ENCODE peak calls at places on chromosomes 6 and 20, in six cellular contexts. A, Q, E, L, F and Z are unnamed samples.
A peak's percentile ranks its signal among the peaks of the same experiment; 100 is the strongest.

GRCh38 chr20:50572922-50573777 is 63.0 kb downstream of the PTPN1 start:
- DNase-seq in Q (no peak), E (no peak), L (no peak), A (no peak), F (no peak), Z (peak; percentile 81)

GRCh38 chr6:29502597-29502996 is 14.8 kb upstream of the MAS1L start:
- DNase-seq in Q (peak; percentile 3), L (no peak), E (no peak), F (no peak), A (no peak), Z (no peak)

GRCh38 chr20:61170921-61171320 is 81.1 kb upstream of the CDH4 start:
- DNase-seq in L (no peak), Q (no peak), F (no peak), E (no peak), A (no peak), Z (no peak)

GRCh38 chr6:91142154-91142553 is 555.3 kb upstream of the MAP3K7 start:
- DNase-seq in E (no peak), L (no peak), Q (no peak), A (no peak), F (no peak), Z (no peak)

GRCh38 chr6:151186931-151187330 is 52.8 kb upstream of the AKAP12 start:
- DNase-seq in L (no peak), E (no peak), Q (no peak), F (no peak), A (no peak), Z (no peak)

GRCh38 chr6:41504526-41505021 is 41.6 kb upstream of the FOXP4 start:
- DNase-seq in Q (no peak), L (no peak), F (no peak), E (peak; percentile 43), A (no peak), Z (peak; percentile 23)

GRCh38 chr6:108127826-108128225 is 38.0 kb upstream of the NR2E1 start:
- DNase-seq in E (no peak), A (no peak), F (peak; percentile 67), Q (peak; percentile 46), L (no peak), Z (no peak)

GRCh38 chr6:56693246-56693607 is 50.5 kb upstream of the DST start:
- DNase-seq in E (no peak), L (no peak), F (peak; percentile 94), Q (peak; percentile 67), A (no peak), Z (peak; percentile 87)

GRCh38 chr6:54431466-54431865 is 123.2 kb downstream of the TINAG start:
- DNase-seq in A (no peak), Q (no peak), E (no peak), F (no peak), L (no peak), Z (peak; percentile 43)

GRCh38 chr6:158718431-158719126 is 68.7 kb downstream of the SYTL3 start:
- DNase-seq in F (peak; percentile 19), Q (peak; percentile 83), L (peak; percentile 91), E (peak; percentile 87), A (peak; percentile 56), Z (no peak)

GRCh38 chr20:43940518-43941225 is 26.0 kb downstream of the TOX2 start:
- DNase-seq in F (no peak), E (no peak), L (no peak), A (no peak), Q (no peak), Z (no peak)

GRCh38 chr6:56840467-56841371 is 114.2 kb upstream of the BEND6 start:
- DNase-seq in A (no peak), L (no peak), Q (peak; percentile 42), E (peak; percentile 44), F (peak; percentile 74), Z (peak; percentile 83)

GRCh38 chr6:35486005-35486925 is 10.6 kb downstream of the TEAD3 start:
- DNase-seq in A (no peak), Q (peak; percentile 96), F (peak; percentile 60), E (peak; percentile 93), L (peak; percentile 92), Z (no peak)

GRCh38 chr6:161094904-161095440 is 103.4 kb downstream of the MAP3K4 start:
- DNase-seq in L (no peak), Q (no peak), F (no peak), A (no peak), E (no peak), Z (no peak)

GRCh38 chr6:99603421-99604160 is 3.0 kb upstream of the PRDM13 start:
- DNase-seq in L (peak; percentile 80), E (peak; percentile 86), Q (peak; percentile 46), F (no peak), A (peak; percentile 73), Z (peak; percentile 8)

GRCh38 chr20:46954490-46955038 is 59.9 kb downstream of the EYA2 start:
- DNase-seq in A (no peak), Q (peak; percentile 94), E (no peak), F (peak; percentile 82), L (no peak), Z (peak; percentile 99)

GRCh38 chr6:14462135-14462905 is 344.7 kb downstream of the CD83 start:
- DNase-seq in F (no peak), A (no peak), E (no peak), Q (no peak), L (no peak), Z (no peak)

GRCh38 chr6:126888727-126889725 is 229.4 kb upstream of the RSPO3 start:
- DNase-seq in F (no peak), E (peak; percentile 89), L (no peak), A (no peak), Q (no peak), Z (no peak)

GRCh38 chr6:126890055-126890454 is 228.4 kb upstream of the RSPO3 start:
- DNase-seq in A (no peak), Q (no peak), E (no peak), F (no peak), L (no peak), Z (no peak)

GRCh38 chr6:126886106-126886505 is 232.4 kb upstream of the RSPO3 start:
- DNase-seq in E (no peak), A (no peak), L (no peak), F (peak; percentile 43), Q (no peak), Z (no peak)

DNA sequence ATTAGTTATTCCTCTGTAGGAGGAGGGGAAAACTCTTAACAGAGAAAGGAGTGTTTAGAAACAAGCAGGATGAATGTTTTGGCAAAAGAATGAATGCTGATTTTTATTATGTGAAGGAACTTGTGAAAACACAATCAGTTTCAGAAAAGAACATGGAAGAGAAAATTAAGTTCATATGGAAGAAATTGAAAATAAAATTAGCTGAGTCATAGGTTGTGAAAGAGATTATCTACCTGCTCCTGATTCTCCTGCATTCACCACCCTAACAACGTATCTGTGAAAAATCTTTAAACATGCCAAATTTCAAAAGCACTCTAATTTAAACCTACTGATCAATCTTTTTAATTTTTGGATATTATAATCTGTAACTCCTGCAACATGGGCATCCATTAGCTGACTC is 227.3 kb upstream of the RSPO3 start:
- DNase-seq in Q (no peak), A (no peak), E (no peak), L (no peak), F (no peak), Z (no peak)
- H2BK5ac ChIP-seq in Q (no peak overlapping the region), A (no peak overlapping the region), E (no peak overlapping the region), L (no peak overlapping the region), F (no peak overlapping the region), Z (no peak overlapping the region)

DNA sequence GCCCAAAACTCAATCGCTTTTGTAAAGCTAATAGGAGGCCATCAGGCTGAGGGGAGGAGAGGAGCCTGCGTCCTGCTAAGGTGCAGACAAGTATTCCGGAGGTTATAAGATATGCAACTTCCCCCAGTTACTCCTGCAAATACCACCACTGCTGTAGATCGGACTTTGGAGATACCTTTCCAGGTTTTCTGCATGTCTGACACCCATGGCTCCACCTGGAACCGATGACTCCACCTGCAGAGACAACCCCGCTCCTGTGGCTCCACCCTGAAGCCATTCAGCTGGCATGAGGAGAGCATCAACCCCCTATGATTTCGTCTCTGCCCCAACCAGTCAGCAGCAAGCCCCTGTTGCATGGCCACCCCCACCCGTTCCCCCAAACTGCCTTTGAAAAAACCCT is 59.7 kb upstream of the SAMD5 start:
- DNase-seq in A (no peak), L (peak; percentile 45), F (no peak), E (no peak), Q (no peak), Z (no peak)
- H2BK5ac ChIP-seq in A (no peak overlapping the region), L (no peak overlapping the region), F (no peak overlapping the region), E (no peak overlapping the region), Q (no peak overlapping the region), Z (no peak overlapping the region)

DNA sequence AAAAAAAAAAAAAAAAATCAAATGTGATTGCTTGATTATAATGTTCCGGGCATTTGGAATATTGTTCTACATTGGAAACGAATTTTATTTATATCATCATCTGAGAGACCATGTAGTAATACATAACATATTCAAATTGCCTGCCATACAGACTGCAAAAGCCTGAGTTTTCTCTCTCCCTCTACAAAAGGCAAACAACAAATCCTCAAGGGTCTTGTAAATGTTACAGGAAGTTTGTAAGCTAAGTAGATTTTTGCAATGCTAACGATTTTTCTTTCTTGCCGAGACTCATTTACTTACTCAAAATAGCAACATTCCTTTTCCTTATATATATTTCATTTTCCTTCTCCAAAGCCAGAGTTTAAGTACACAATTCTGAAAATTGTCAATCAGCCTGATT is 49.0 kb upstream of the HTR1E start:
- DNase-seq in Q (no peak), F (no peak), L (no peak), A (no peak), E (no peak), Z (no peak)
- H2BK5ac ChIP-seq in Q (no peak overlapping the region), F (no peak overlapping the region), L (no peak overlapping the region), A (no peak overlapping the region), E (no peak overlapping the region), Z (no peak overlapping the region)

GRCh38 chr20:10783660-10784336 is 110.0 kb upstream of the JAG1 start:
- DNase-seq in A (no peak), Q (no peak), F (peak; percentile 71), E (peak; percentile 85), L (no peak), Z (no peak)
- H2BK5ac ChIP-seq in A (no peak overlapping the region), Q (no peak overlapping the region), F (no peak overlapping the region), E (no peak overlapping the region), L (no peak overlapping the region), Z (no peak overlapping the region)

DNA sequence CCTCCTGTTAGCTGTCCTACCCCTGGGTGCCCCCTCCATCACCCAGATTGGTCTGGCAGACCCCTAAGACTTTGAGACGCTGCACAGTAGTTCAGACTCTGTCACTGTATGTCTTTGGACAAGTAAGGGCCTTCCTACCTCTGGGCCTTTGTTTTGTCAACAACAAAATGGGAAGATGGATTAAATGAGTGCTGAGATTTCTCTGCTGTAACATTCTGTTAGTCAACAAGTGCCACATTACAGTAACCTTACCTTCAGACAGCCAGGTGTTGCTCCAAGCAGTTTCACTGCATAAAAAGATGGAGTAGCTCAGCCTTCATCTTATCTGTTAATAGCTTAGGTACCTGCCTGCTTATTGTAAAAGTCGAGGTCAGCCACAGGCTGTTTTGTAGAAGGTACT is 16.0 kb downstream of the CHMP4B start:
- DNase-seq in E (no peak), F (no peak), A (no peak), L (no peak), Q (no peak), Z (no peak)
- H2BK5ac ChIP-seq in E (no peak overlapping the region), F (no peak overlapping the region), A (no peak overlapping the region), L (no peak overlapping the region), Q (no peak overlapping the region), Z (no peak overlapping the region)